ENCODE peak calls at places on chromosome 6, in ten cellular contexts. F, E, M, D, T, R, A, J, K and Y are unnamed samples.

GRCh38 chr6:144278659-144279314 is 6.3 kb upstream of the UTRN start:
- DNase-seq in D (no peak), J (no peak), K (no peak), M (no peak), R (no peak), A (no peak), F (no peak), T (no peak), E (no peak), Y (no peak)

GRCh38 chr6:88105741-88106340 is 58.2 kb downstream of the SPACA1 start:
- DNase-seq in D (no peak), T (no peak), F (no peak), J (no peak), K (no peak), R (no peak), M (no peak), A (no peak), E (no peak), Y (no peak)

GRCh38 chr6:14452567-14453527 is 335.3 kb downstream of the CD83 start:
- DNase-seq in E (no peak), M (no peak), A (no peak), J (no peak), K (no peak), T (no peak), F (peak), R (no peak), D (no peak), Y (no peak)

GRCh38 chr6:25312034-25312620 is 33.0 kb downstream of the CARMIL1 start:
- DNase-seq in F (no peak), E (no peak), A (no peak), J (peak), K (peak), R (no peak), T (no peak), D (no peak), M (no peak), Y (no peak)

GRCh38 chr6:27478706-27479318 is 5.9 kb upstream of the ZNF184 start:
- DNase-seq in J (peak), F (peak), T (peak), E (peak), M (peak), R (peak), D (peak), A (peak), K (peak), Y (peak)

GRCh38 chr6:13392462-13392861 is 64.1 kb upstream of the TBC1D7 start:
- DNase-seq in T (peak), J (no peak), D (no peak), K (no peak), A (no peak), E (no peak), M (no peak), R (no peak), F (no peak), Y (no peak)

GRCh38 chr6:107763959-107764358 is 60.2 kb downstream of the SCML4 start:
- DNase-seq in E (no peak), T (no peak), R (no peak), M (no peak), K (peak), J (no peak), D (no peak), F (no peak), A (no peak), Y (no peak)

GRCh38 chr6:44342489-44342888 is at the start of gene SPATS1:
- DNase-seq in J (no peak), K (peak), F (no peak), A (no peak), M (peak), D (no peak), E (peak), T (no peak), R (no peak), Y (peak)

GRCh38 chr6:128882560-128882959 is 378 bp upstream of the LAMA2 start:
- DNase-seq in F (no peak), E (no peak), A (no peak), R (no peak), T (no peak), J (peak), M (no peak), D (no peak), K (peak), Y (no peak)

GRCh38 chr6:82085701-82086100 is 161.8 kb downstream of the IBTK start:
- DNase-seq in R (no peak), D (no peak), F (no peak), T (no peak), K (no peak), J (no peak), M (no peak), A (no peak), E (no peak), Y (no peak)

GRCh38 chr6:154458565-154459475 is 51.7 kb downstream of the CNKSR3 start:
- DNase-seq in R (no peak), F (no peak), T (no peak), J (no peak), K (peak), M (no peak), D (no peak), E (no peak), A (no peak), Y (no peak)

GRCh38 chr6:67974931-67975330 is 660.2 kb upstream of the ADGRB3 start:
- DNase-seq in D (no peak), J (no peak), T (no peak), A (no peak), R (no peak), E (no peak), F (no peak), K (no peak), M (no peak), Y (no peak)

GRCh38 chr6:70903665-70904452 is 53.0 kb downstream of the B3GAT2 start:
- DNase-seq in F (no peak), M (no peak), J (no peak), R (no peak), D (no peak), A (no peak), E (no peak), T (no peak), K (no peak), Y (no peak)

GRCh38 chr6:1641391-1641790 is 31.7 kb downstream of the FOXC1 start:
- DNase-seq in E (peak), R (no peak), T (no peak), M (no peak), A (no peak), J (no peak), K (no peak), F (no peak), D (peak), Y (no peak)

GRCh38 chr6:27592481-27593199 is 119.7 kb upstream of the ZNF184 start:
- DNase-seq in A (peak), R (peak), J (peak), F (no peak), D (no peak), T (no peak), K (peak), M (no peak), E (no peak), Y (no peak)

GRCh38 chr6:137494967-137495595 is 887 bp upstream of the OLIG3 start:
- DNase-seq in R (no peak), A (no peak), T (no peak), J (no peak), K (no peak), F (no peak), D (peak), M (no peak), E (no peak), Y (no peak)

GRCh38 chr6:38262041-38262440 is 377.7 kb downstream of the BTBD9 start:
- DNase-seq in D (no peak), F (no peak), J (peak), T (no peak), E (no peak), K (peak), R (no peak), A (peak), M (no peak), Y (no peak)

GRCh38 chr6:158037021-158037420 is 55.4 kb downstream of the SYNJ2 start:
- DNase-seq in D (peak), R (no peak), A (no peak), J (no peak), T (no peak), K (no peak), M (peak), E (no peak), F (no peak), Y (no peak)

GRCh38 chr6:116287668-116288282 is 8.0 kb upstream of the TSPYL1 start:
- DNase-seq in D (no peak), T (no peak), E (no peak), K (peak), J (peak), M (no peak), A (no peak), R (no peak), F (no peak), Y (no peak)

GRCh38 chr6:155466546-155466945 is 10.9 kb upstream of the NOX3 start:
- DNase-seq in K (no peak), E (no peak), J (no peak), A (no peak), R (no peak), T (no peak), D (no peak), F (no peak), M (no peak), Y (no peak)

GRCh38 chr6:90230547-90231240 is 65.9 kb downstream of the BACH2 start:
- DNase-seq in K (no peak), T (no peak), R (no peak), J (peak), A (no peak), F (no peak), D (no peak), E (no peak), M (no peak), Y (no peak)

GRCh38 chr6:69719602-69720193 is 77.1 kb downstream of the LMBRD1 start:
- DNase-seq in F (no peak), A (no peak), D (no peak), M (no peak), J (peak), R (peak), T (no peak), E (no peak), K (peak), Y (no peak)

GRCh38 chr6:83685481-83685880 is 23.4 kb downstream of the SNAP91 start:
- DNase-seq in R (no peak), T (no peak), J (peak), D (no peak), M (no peak), F (no peak), A (no peak), E (no peak), K (no peak), Y (no peak)

GRCh38 chr6:106790146-106790770 is 160.9 kb downstream of the QRSL1 start:
- DNase-seq in D (no peak), T (no peak), K (no peak), R (no peak), F (no peak), J (no peak), A (no peak), M (no peak), E (no peak), Y (no peak)

GRCh38 chr6:104862456-104862855 is 2.7 kb upstream of the HACE1 start:
- DNase-seq in T (no peak), R (no peak), D (no peak), K (no peak), M (no peak), E (no peak), A (peak), J (no peak), F (no peak), Y (no peak)

GRCh38 chr6:116393430-116393829 is 22.7 kb downstream of the DSE start:
- DNase-seq in J (no peak), R (no peak), D (no peak), A (no peak), K (no peak), E (no peak), F (no peak), M (no peak), T (no peak), Y (no peak)

GRCh38 chr6:90261801-90262200 is 34.8 kb downstream of the BACH2 start:
- DNase-seq in D (no peak), F (no peak), E (no peak), R (no peak), T (no peak), J (no peak), A (no peak), M (no peak), K (no peak), Y (no peak)

GRCh38 chr6:146110990-146111389 is 82.1 kb downstream of the GRM1 start:
- DNase-seq in M (no peak), J (no peak), E (no peak), T (no peak), D (no peak), R (no peak), K (no peak), A (no peak), F (no peak), Y (no peak)

GRCh38 chr6:157443066-157443800 is 62.2 kb downstream of the ZDHHC14 start:
- DNase-seq in J (no peak), D (no peak), T (no peak), A (peak), R (no peak), K (peak), M (no peak), F (no peak), E (no peak), Y (no peak)

GRCh38 chr6:105993341-105993740 is 92.8 kb upstream of the PRDM1 start:
- DNase-seq in D (no peak), T (no peak), A (no peak), K (no peak), M (no peak), E (no peak), J (peak), F (no peak), R (no peak), Y (no peak)

DNA sequence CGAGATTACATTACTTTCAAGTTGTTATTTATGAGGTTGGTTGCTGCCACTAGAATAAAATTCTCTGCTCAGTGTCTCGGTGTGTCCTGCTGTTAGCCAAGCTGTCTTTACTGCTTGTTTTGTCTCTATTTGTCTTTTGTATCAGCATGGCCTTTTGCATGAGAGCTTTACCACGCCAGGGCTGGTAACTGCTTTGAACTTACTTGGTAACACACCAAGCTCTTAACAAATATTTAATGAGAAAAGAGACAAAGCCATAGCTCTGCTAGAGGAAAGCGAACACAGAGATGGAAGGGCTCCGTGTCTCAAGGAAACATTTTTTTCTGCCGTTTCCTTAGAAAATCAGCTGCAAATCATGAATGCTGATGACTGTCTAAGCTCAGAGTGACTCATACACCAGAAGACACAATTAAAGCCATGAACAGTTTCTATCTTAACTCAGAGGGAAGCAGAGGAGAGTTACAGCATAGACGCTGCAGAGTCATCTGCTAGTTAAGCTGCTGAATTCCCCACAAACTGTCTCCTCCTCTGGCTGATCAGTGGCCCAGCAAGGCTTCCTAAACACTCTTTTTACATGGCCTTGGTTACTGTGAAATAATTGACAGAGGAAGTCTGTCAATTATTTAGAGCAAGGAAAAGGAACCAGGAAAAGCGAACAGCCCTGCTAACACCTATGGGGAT is 44.8 kb downstream of the AGPAT4 start:
- DNase-seq in E (no peak), K (peak), A (peak), D (no peak), M (no peak), F (no peak), R (no peak), T (no peak), J (peak), Y (no peak)
- H3K4me3 ChIP-seq in E (no peak), K (peak), A (peak), D (no peak), M (no peak), F (no peak), R (no peak), T (no peak), J (no peak), Y (peak)

GRCh38 chr6:63372951-63373533 is 53.3 kb upstream of the LGSN start:
- DNase-seq in K (no peak), M (no peak), E (no peak), A (no peak), F (no peak), J (no peak), T (no peak), R (no peak), D (no peak), Y (no peak)

GRCh38 chr6:63371087-63371486 is 51.3 kb upstream of the LGSN start:
- DNase-seq in K (no peak), D (no peak), T (no peak), M (no peak), R (no peak), A (no peak), E (no peak), F (no peak), J (no peak), Y (no peak)

DNA sequence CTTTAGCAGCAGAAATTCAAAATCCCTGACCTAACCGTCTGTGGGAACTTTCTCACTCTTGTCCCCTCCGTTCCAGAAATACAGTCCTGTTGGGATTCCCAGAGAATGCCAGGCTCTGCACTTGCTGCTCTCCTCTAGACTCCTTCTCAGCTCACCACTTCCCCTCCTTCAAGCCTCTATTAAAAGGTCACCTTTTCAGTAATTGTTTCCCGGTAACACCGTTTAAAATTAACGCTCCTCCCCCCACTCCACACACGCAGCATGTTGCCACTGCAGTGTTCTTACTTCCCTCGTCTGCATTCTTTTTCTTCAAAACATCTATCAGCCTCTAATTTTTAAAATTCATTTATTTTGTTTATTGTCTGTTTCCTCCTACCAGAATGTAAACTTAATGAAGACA is 48.6 kb upstream of the LGSN start:
- DNase-seq in A (no peak), J (no peak), E (no peak), D (no peak), R (no peak), M (no peak), K (no peak), F (no peak), T (no peak), Y (no peak)
- H3K27ac ChIP-seq in A (no peak), J (no peak), E (no peak), D (no peak), R (no peak), M (no peak), K (no peak), F (no peak), T (no peak), Y (no peak)

GRCh38 chr6:39388526-39389371 is 66.2 kb upstream of the KCNK16 start:
- DNase-seq in F (no peak), J (no peak), M (no peak), K (no peak), A (no peak), D (no peak), T (no peak), E (no peak), R (no peak), Y (no peak)
- H3K4me3 ChIP-seq in F (no peak), J (no peak), M (no peak), K (no peak), A (no peak), D (no peak), T (no peak), E (no peak), R (no peak), Y (no peak)

GRCh38 chr6:42314571-42314950 is 96.9 kb upstream of the MRPS10 start:
- DNase-seq in J (no peak), K (no peak), D (peak), T (no peak), R (no peak), A (no peak), E (no peak), F (no peak), M (no peak), Y (no peak)
- H3K27ac ChIP-seq in J (no peak), K (no peak), D (no peak), T (no peak), R (no peak), A (peak), E (no peak), F (no peak), M (peak), Y (no peak)

DNA sequence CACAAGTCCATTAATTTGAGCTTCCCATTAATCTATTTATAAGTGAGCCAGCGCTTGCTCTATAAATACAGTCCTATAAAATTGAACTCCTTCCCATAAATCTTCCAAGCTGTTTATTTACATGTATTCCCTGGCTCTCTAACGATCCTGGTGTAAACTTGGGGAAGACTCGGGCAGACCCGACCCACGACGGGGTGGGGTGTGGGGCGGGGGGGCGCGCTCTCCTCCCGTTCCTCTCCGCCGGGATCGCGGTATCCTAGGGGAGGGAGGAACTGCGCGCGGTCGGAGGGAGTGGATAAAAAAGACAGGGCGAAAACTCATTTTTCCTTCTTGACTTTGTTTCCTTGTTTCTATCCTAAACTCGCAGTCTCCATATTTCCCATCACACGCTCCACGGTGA is 31.1 kb downstream of the TFAP2B start:
- DNase-seq in J (no peak), A (no peak), D (peak), K (no peak), E (no peak), F (no peak), T (no peak), M (no peak), R (peak), Y (no peak)
- H3K4me3 ChIP-seq in J (no peak), A (no peak), D (no peak), K (no peak), E (no peak), F (no peak), T (peak), M (peak), R (peak), Y (no peak)

GRCh38 chr6:167787896-167788530 is 38.7 kb upstream of the AFDN start:
- DNase-seq in F (no peak), E (no peak), M (no peak), T (peak), D (no peak), J (no peak), K (no peak), A (no peak), R (peak), Y (no peak)
- H3K27ac ChIP-seq in F (no peak), E (no peak), M (no peak), T (no peak), D (peak), J (no peak), K (no peak), A (no peak), R (no peak), Y (no peak)